ENCODE peak calls at places on chromosomes 12 and 14, in four cellular contexts. One of them, this sample, is unnamed.

GRCh38 chr12:64825143-64826011 is 930 bp downstream of the TBC1D30 start:
- DNase-seq in coronary artery: no peak
- DNase-seq in colonic mucosa: no peak
- DNase-seq in SJSA1: no peak
- DNase-seq in this sample: no peak

GRCh38 chr12:54191550-54192022 is 2.8 kb upstream of the SMUG1 start:
- DNase-seq in coronary artery: peak
- DNase-seq in colonic mucosa: peak
- DNase-seq in SJSA1: peak
- DNase-seq in this sample: peak

GRCh38 chr14:76695263-76695920 is 65.9 kb upstream of the VASH1 start:
- DNase-seq in coronary artery: no peak
- DNase-seq in colonic mucosa: no peak
- DNase-seq in SJSA1: no peak
- DNase-seq in this sample: no peak

GRCh38 chr14:38108681-38109080 is 99.0 kb upstream of the SSTR1 start:
- DNase-seq in coronary artery: no peak
- DNase-seq in colonic mucosa: no peak
- DNase-seq in SJSA1: no peak
- DNase-seq in this sample: peak

GRCh38 chr12:10615532-10615931 is 2.1 kb upstream of the MAGOHB start:
- DNase-seq in coronary artery: no peak
- DNase-seq in colonic mucosa: no peak
- DNase-seq in SJSA1: no peak
- DNase-seq in this sample: no peak

GRCh38 chr14:36217732-36218131 is 41.2 kb upstream of the PTCSC3 start:
- DNase-seq in coronary artery: no peak
- DNase-seq in colonic mucosa: no peak
- DNase-seq in SJSA1: no peak
- DNase-seq in this sample: no peak

GRCh38 chr14:88225721-88226120 is 97.3 kb downstream of the KCNK10 start:
- DNase-seq in coronary artery: no peak
- DNase-seq in colonic mucosa: no peak
- DNase-seq in SJSA1: no peak
- DNase-seq in this sample: no peak

GRCh38 chr12:127280393-127281275 is 986.3 kb upstream of the TMEM132C start:
- DNase-seq in coronary artery: no peak
- DNase-seq in colonic mucosa: peak
- DNase-seq in SJSA1: no peak
- DNase-seq in this sample: no peak

GRCh38 chr12:99549651-99550050 is 97.9 kb upstream of the GARIN6 start:
- DNase-seq in coronary artery: no peak
- DNase-seq in colonic mucosa: no peak
- DNase-seq in SJSA1: no peak
- DNase-seq in this sample: no peak

GRCh38 chr12:114311966-114312365 is 94.0 kb downstream of the TBX5 start:
- DNase-seq in coronary artery: no peak
- DNase-seq in colonic mucosa: no peak
- DNase-seq in SJSA1: no peak
- DNase-seq in this sample: peak

GRCh38 chr14:80636071-80636470 is 305.5 kb downstream of the CEP128 start:
- DNase-seq in coronary artery: no peak
- DNase-seq in colonic mucosa: no peak
- DNase-seq in SJSA1: no peak
- DNase-seq in this sample: peak

GRCh38 chr12:87981495-87981894 is 47.7 kb downstream of the C12orf50 start:
- DNase-seq in coronary artery: no peak
- DNase-seq in colonic mucosa: no peak
- DNase-seq in SJSA1: no peak
- DNase-seq in this sample: peak

GRCh38 chr12:10690906-10691305 is 17.1 kb upstream of the STYK1 start:
- DNase-seq in coronary artery: no peak
- DNase-seq in colonic mucosa: no peak
- DNase-seq in SJSA1: no peak
- DNase-seq in this sample: no peak

GRCh38 chr12:124311292-124312109 is 16.6 kb downstream of the RFLNA start:
- DNase-seq in coronary artery: no peak
- DNase-seq in colonic mucosa: peak
- DNase-seq in SJSA1: no peak
- DNase-seq in this sample: no peak

GRCh38 chr12:2395352-2395977 is 342.7 kb downstream of the CACNA1C start:
- DNase-seq in coronary artery: no peak
- DNase-seq in colonic mucosa: peak
- DNase-seq in SJSA1: peak
- DNase-seq in this sample: peak

GRCh38 chr12:95942106-95942531 is 295 bp downstream of the CCDC38 start:
- DNase-seq in coronary artery: no peak
- DNase-seq in colonic mucosa: no peak
- DNase-seq in SJSA1: peak
- DNase-seq in this sample: no peak

GRCh38 chr14:50050171-50050570 is 66.2 kb downstream of the VCPKMT start:
- DNase-seq in coronary artery: no peak
- DNase-seq in colonic mucosa: no peak
- DNase-seq in SJSA1: no peak
- DNase-seq in this sample: no peak

GRCh38 chr14:101932668-101933067 is 31.7 kb upstream of the DYNC1H1 start:
- DNase-seq in coronary artery: no peak
- DNase-seq in colonic mucosa: no peak
- DNase-seq in SJSA1: no peak
- DNase-seq in this sample: no peak

GRCh38 chr14:69860221-69860620 is 19.0 kb upstream of the SMOC1 start:
- DNase-seq in coronary artery: no peak
- DNase-seq in colonic mucosa: no peak
- DNase-seq in SJSA1: no peak
- DNase-seq in this sample: no peak

GRCh38 chr12:57519758-57520007 is 631 bp downstream of the DDIT3 start:
- DNase-seq in coronary artery: no peak
- DNase-seq in colonic mucosa: no peak
- DNase-seq in SJSA1: no peak
- DNase-seq in this sample: no peak

GRCh38 chr12:76272292-76272691 is 75.9 kb downstream of the BBS10 start:
- DNase-seq in coronary artery: no peak
- DNase-seq in colonic mucosa: no peak
- DNase-seq in SJSA1: no peak
- DNase-seq in this sample: no peak

GRCh38 chr14:68507544-68508081 is 285.3 kb downstream of the ZFP36L1 start:
- DNase-seq in coronary artery: no peak
- DNase-seq in colonic mucosa: no peak
- DNase-seq in SJSA1: no peak
- DNase-seq in this sample: no peak

GRCh38 chr14:36988568-36988967 is 183.8 kb downstream of the SLC25A21 start:
- DNase-seq in coronary artery: no peak
- DNase-seq in colonic mucosa: no peak
- DNase-seq in SJSA1: no peak
- DNase-seq in this sample: no peak

GRCh38 chr12:52086366-52086765 is 6.9 kb downstream of the SMIM41 start:
- DNase-seq in coronary artery: no peak
- DNase-seq in colonic mucosa: no peak
- DNase-seq in SJSA1: no peak
- DNase-seq in this sample: no peak

GRCh38 chr12:112096070-112096469 is 12.5 kb downstream of the NAA25 start:
- DNase-seq in coronary artery: no peak
- DNase-seq in colonic mucosa: no peak
- DNase-seq in SJSA1: no peak
- DNase-seq in this sample: no peak

GRCh38 chr12:69405466-69405865 is 45.9 kb downstream of the YEATS4 start:
- DNase-seq in coronary artery: peak
- DNase-seq in colonic mucosa: no peak
- DNase-seq in SJSA1: peak
- DNase-seq in this sample: peak

GRCh38 chr12:96743606-96744005 is 163.5 kb upstream of the NEDD1 start:
- DNase-seq in coronary artery: no peak
- DNase-seq in colonic mucosa: no peak
- DNase-seq in SJSA1: no peak
- DNase-seq in this sample: peak

DNA sequence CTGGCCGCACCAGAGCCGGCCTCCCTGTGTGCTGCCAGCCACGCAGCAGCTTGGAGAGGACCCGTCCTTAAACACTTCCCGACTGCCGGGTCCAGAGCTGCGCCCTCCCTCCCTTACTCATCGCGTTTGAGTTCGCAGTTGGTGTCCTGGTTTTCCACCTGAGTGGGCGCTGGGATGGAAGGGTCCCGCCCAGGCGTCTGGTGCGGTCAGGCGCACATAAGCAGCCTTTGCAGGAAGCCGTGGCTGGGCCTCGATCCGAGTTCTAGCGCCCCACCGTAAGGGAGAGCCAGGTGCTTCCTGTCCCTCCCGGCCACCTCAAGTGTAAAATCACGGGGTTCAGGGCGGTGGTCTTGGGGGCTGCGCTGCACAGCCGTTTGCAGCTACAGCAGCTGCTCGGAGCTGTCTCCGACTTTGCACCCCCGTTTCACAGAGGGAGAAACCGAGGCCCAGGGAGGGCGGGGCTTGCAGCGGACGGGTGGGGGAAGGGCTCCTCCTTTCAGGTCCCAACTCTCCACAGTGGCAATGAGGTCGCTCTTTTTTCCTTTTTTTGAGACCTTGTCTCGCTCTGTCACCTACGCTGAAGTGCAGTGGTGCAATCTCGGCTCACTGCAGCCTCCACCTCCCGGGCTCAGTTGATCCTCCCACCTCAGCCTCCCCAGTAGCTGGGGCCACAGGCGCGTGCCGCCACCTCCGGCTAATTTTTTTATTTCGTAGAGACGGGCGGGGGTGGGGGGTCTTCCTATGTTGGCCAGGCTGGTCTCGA is 51.3 kb downstream of the LRCOL1 start:
- DNase-seq in coronary artery: no peak
- DNase-seq in colonic mucosa: no peak
- DNase-seq in SJSA1: no peak
- DNase-seq in this sample: no peak
- H3K4me3 ChIP-seq in coronary artery: peak
- H3K4me3 ChIP-seq in colonic mucosa: peak
- H3K4me3 ChIP-seq in SJSA1: peak
- H3K4me3 ChIP-seq in this sample: peak

GRCh38 chr12:13208533-13209278 is 12.2 kb downstream of the EMP1 start:
- DNase-seq in coronary artery: no peak
- DNase-seq in colonic mucosa: no peak
- DNase-seq in SJSA1: no peak
- DNase-seq in this sample: peak
- H3K4me3 ChIP-seq in coronary artery: peak
- H3K4me3 ChIP-seq in colonic mucosa: no peak
- H3K4me3 ChIP-seq in SJSA1: no peak
- H3K4me3 ChIP-seq in this sample: no peak

DNA sequence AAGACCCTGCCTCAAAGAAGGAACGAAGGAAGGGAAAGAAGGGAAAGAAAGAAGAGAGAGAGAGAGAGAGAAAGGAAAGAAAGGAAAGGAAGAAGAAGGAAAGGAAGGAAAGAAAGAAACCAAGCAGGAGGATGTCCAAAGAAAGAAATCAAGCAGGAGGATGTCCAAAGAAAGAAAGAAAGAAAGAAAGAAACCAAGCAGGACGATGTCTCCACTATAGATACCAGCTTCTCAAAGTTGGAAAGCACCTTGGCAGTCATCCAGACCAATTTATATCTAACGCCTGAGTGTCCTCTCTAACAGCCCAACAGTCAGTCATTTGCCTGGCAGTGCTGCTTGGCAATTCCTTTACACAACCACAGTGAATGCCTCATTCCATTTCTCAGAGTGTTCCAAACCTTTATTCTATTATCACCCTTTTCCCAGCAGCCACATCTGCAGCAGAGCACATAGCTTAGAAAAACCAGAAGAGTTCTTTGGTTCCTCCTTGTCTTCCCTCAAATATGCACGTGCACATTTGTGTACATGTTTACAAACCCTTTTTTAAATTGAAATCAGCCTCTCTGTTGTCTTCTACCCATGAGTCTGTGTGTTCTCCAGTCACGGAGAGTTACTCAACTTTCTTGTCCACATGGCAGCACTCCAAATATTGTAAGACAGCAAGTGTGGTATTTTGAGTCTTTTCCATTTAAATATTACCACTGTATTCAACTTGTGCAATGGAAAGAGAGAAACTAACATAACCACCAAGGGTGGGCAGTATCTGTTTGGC is 138.4 kb downstream of the STXBP6 start:
- DNase-seq in coronary artery: no peak
- DNase-seq in colonic mucosa: peak
- DNase-seq in SJSA1: peak
- DNase-seq in this sample: peak
- H3K4me3 ChIP-seq in coronary artery: peak
- H3K4me3 ChIP-seq in colonic mucosa: no peak
- H3K4me3 ChIP-seq in SJSA1: no peak
- H3K4me3 ChIP-seq in this sample: peak

GRCh38 chr14:104094056-104094708 is 8.7 kb downstream of the ASPG start:
- DNase-seq in coronary artery: no peak
- DNase-seq in colonic mucosa: no peak
- DNase-seq in SJSA1: no peak
- DNase-seq in this sample: no peak
- H3K4me3 ChIP-seq in coronary artery: no peak
- H3K4me3 ChIP-seq in colonic mucosa: no peak
- H3K4me3 ChIP-seq in SJSA1: no peak
- H3K4me3 ChIP-seq in this sample: no peak

GRCh38 chr14:103205541-103205906 is 82.3 kb downstream of the TNFAIP2 start:
- DNase-seq in coronary artery: no peak
- DNase-seq in colonic mucosa: no peak
- DNase-seq in SJSA1: no peak
- DNase-seq in this sample: no peak
- H3K4me3 ChIP-seq in coronary artery: peak
- H3K4me3 ChIP-seq in colonic mucosa: no peak
- H3K4me3 ChIP-seq in SJSA1: no peak
- H3K4me3 ChIP-seq in this sample: no peak

GRCh38 chr14:22885975-22886374 is 3.0 kb downstream of the REM2 start:
- DNase-seq in coronary artery: no peak
- DNase-seq in colonic mucosa: no peak
- DNase-seq in SJSA1: no peak
- DNase-seq in this sample: no peak
- H3K4me3 ChIP-seq in coronary artery: no peak
- H3K4me3 ChIP-seq in colonic mucosa: peak
- H3K4me3 ChIP-seq in SJSA1: no peak
- H3K4me3 ChIP-seq in this sample: peak

GRCh38 chr12:67647251-67647546 is 1.3 kb upstream of the DYRK2 start:
- DNase-seq in coronary artery: no peak
- DNase-seq in colonic mucosa: no peak
- DNase-seq in SJSA1: no peak
- DNase-seq in this sample: no peak
- H3K4me3 ChIP-seq in coronary artery: peak
- H3K4me3 ChIP-seq in colonic mucosa: no peak
- H3K4me3 ChIP-seq in SJSA1: no peak
- H3K4me3 ChIP-seq in this sample: no peak

GRCh38 chr14:65170768-65171251 is 68.5 kb upstream of the MAX start:
- DNase-seq in coronary artery: no peak
- DNase-seq in colonic mucosa: peak
- DNase-seq in SJSA1: no peak
- DNase-seq in this sample: peak
- H3K4me3 ChIP-seq in coronary artery: peak
- H3K4me3 ChIP-seq in colonic mucosa: no peak
- H3K4me3 ChIP-seq in SJSA1: no peak
- H3K4me3 ChIP-seq in this sample: peak